ENCODE peak calls at places on chromosomes 16 and 17, in ten cellular contexts. One of them, this sample, is unnamed.

GRCh38 chr17:33012522-33013033 is 20.9 kb downstream of the SPACA3 start:
- DNase-seq in GM06990: no peak
- DNase-seq in uterus: no peak
- DNase-seq in effector memory CD4-positive, alpha-beta T cell: no peak
- DNase-seq in CD4-positive, CD25-positive, alpha-beta regulatory T cell: no peak
- DNase-seq in mammary epithelial cell: peak
- DNase-seq in endodermal cell: peak
- DNase-seq in heart left ventricle: no peak
- DNase-seq in GM12865: no peak
- DNase-seq in adrenal gland: no peak
- DNase-seq in this sample: no peak

GRCh38 chr17:51486091-51486490 is 225.7 kb downstream of the UTP18 start:
- DNase-seq in CD4-positive, CD25-positive, alpha-beta regulatory T cell: no peak
- DNase-seq in GM06990: no peak
- DNase-seq in effector memory CD4-positive, alpha-beta T cell: no peak
- DNase-seq in mammary epithelial cell: no peak
- DNase-seq in heart left ventricle: no peak
- DNase-seq in endodermal cell: no peak
- DNase-seq in adrenal gland: no peak
- DNase-seq in GM12865: no peak
- DNase-seq in uterus: no peak
- DNase-seq in this sample: no peak

GRCh38 chr17:82332669-82333278 is 792 bp downstream of the SECTM1 start:
- DNase-seq in heart left ventricle: peak
- DNase-seq in CD4-positive, CD25-positive, alpha-beta regulatory T cell: peak
- DNase-seq in effector memory CD4-positive, alpha-beta T cell: no peak
- DNase-seq in GM12865: no peak
- DNase-seq in GM06990: no peak
- DNase-seq in adrenal gland: peak
- DNase-seq in uterus: peak
- DNase-seq in mammary epithelial cell: peak
- DNase-seq in endodermal cell: no peak
- DNase-seq in this sample: no peak

GRCh38 chr17:63039899-63040602 is 74.0 kb downstream of the TANC2 start:
- DNase-seq in adrenal gland: no peak
- DNase-seq in endodermal cell: no peak
- DNase-seq in uterus: no peak
- DNase-seq in GM12865: peak
- DNase-seq in effector memory CD4-positive, alpha-beta T cell: no peak
- DNase-seq in GM06990: no peak
- DNase-seq in heart left ventricle: no peak
- DNase-seq in mammary epithelial cell: peak
- DNase-seq in CD4-positive, CD25-positive, alpha-beta regulatory T cell: no peak
- DNase-seq in this sample: no peak

GRCh38 chr17:80117491-80118401 is 16.4 kb downstream of the GAA start:
- DNase-seq in adrenal gland: peak
- DNase-seq in heart left ventricle: no peak
- DNase-seq in effector memory CD4-positive, alpha-beta T cell: no peak
- DNase-seq in GM06990: no peak
- DNase-seq in uterus: no peak
- DNase-seq in CD4-positive, CD25-positive, alpha-beta regulatory T cell: no peak
- DNase-seq in mammary epithelial cell: no peak
- DNase-seq in endodermal cell: peak
- DNase-seq in GM12865: no peak
- DNase-seq in this sample: no peak

GRCh38 chr16:51592535-51592934 is 441.5 kb upstream of the SALL1 start:
- DNase-seq in endodermal cell: no peak
- DNase-seq in mammary epithelial cell: no peak
- DNase-seq in GM12865: no peak
- DNase-seq in heart left ventricle: no peak
- DNase-seq in effector memory CD4-positive, alpha-beta T cell: no peak
- DNase-seq in GM06990: no peak
- DNase-seq in CD4-positive, CD25-positive, alpha-beta regulatory T cell: no peak
- DNase-seq in adrenal gland: no peak
- DNase-seq in uterus: no peak
- DNase-seq in this sample: no peak

GRCh38 chr16:69566437-69567030 is 768 bp downstream of the NFAT5 start:
- DNase-seq in uterus: peak
- DNase-seq in CD4-positive, CD25-positive, alpha-beta regulatory T cell: peak
- DNase-seq in GM12865: peak
- DNase-seq in effector memory CD4-positive, alpha-beta T cell: no peak
- DNase-seq in GM06990: peak
- DNase-seq in mammary epithelial cell: peak
- DNase-seq in adrenal gland: peak
- DNase-seq in endodermal cell: peak
- DNase-seq in heart left ventricle: peak
- DNase-seq in this sample: no peak

GRCh38 chr17:46943511-46944393 is 20.8 kb downstream of the GOSR2 start:
- DNase-seq in heart left ventricle: no peak
- DNase-seq in GM12865: no peak
- DNase-seq in mammary epithelial cell: no peak
- DNase-seq in endodermal cell: peak
- DNase-seq in CD4-positive, CD25-positive, alpha-beta regulatory T cell: no peak
- DNase-seq in adrenal gland: peak
- DNase-seq in effector memory CD4-positive, alpha-beta T cell: no peak
- DNase-seq in uterus: peak
- DNase-seq in GM06990: no peak
- DNase-seq in this sample: no peak

GRCh38 chr17:14308965-14309879 is 8.3 kb downstream of the HS3ST3B1 start:
- DNase-seq in GM06990: peak
- DNase-seq in heart left ventricle: peak
- DNase-seq in mammary epithelial cell: peak
- DNase-seq in endodermal cell: peak
- DNase-seq in GM12865: peak
- DNase-seq in adrenal gland: peak
- DNase-seq in effector memory CD4-positive, alpha-beta T cell: peak
- DNase-seq in CD4-positive, CD25-positive, alpha-beta regulatory T cell: peak
- DNase-seq in uterus: peak
- DNase-seq in this sample: peak

GRCh38 chr17:14310584-14310983 is 9.7 kb downstream of the HS3ST3B1 start:
- DNase-seq in GM06990: no peak
- DNase-seq in effector memory CD4-positive, alpha-beta T cell: no peak
- DNase-seq in adrenal gland: peak
- DNase-seq in heart left ventricle: no peak
- DNase-seq in mammary epithelial cell: peak
- DNase-seq in GM12865: no peak
- DNase-seq in endodermal cell: no peak
- DNase-seq in uterus: no peak
- DNase-seq in CD4-positive, CD25-positive, alpha-beta regulatory T cell: no peak
- DNase-seq in this sample: no peak

GRCh38 chr17:14310101-14310500 is 9.2 kb downstream of the HS3ST3B1 start:
- DNase-seq in adrenal gland: no peak
- DNase-seq in mammary epithelial cell: no peak
- DNase-seq in heart left ventricle: no peak
- DNase-seq in effector memory CD4-positive, alpha-beta T cell: no peak
- DNase-seq in CD4-positive, CD25-positive, alpha-beta regulatory T cell: no peak
- DNase-seq in endodermal cell: peak
- DNase-seq in GM06990: no peak
- DNase-seq in uterus: no peak
- DNase-seq in GM12865: no peak
- DNase-seq in this sample: no peak

GRCh38 chr17:14307560-14308024 is 6.7 kb downstream of the HS3ST3B1 start:
- DNase-seq in CD4-positive, CD25-positive, alpha-beta regulatory T cell: peak
- DNase-seq in mammary epithelial cell: peak
- DNase-seq in uterus: no peak
- DNase-seq in GM12865: no peak
- DNase-seq in effector memory CD4-positive, alpha-beta T cell: no peak
- DNase-seq in heart left ventricle: no peak
- DNase-seq in GM06990: no peak
- DNase-seq in endodermal cell: no peak
- DNase-seq in adrenal gland: no peak
- DNase-seq in this sample: no peak

DNA sequence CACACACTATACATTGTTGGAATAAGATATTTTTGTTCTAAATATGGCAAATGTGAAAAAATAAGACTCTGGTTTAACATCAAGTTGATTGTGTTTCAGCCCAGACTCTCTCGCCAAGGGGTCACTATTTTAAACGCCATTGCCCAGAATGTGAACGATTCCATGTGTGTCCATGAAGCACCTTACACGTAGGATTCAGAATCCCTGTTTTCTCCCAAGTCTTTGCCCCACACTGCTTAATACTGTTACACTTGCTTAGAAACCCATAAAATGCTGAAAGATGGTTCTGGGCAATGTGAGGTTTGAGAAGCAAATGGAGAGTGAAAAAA is 7.7 kb downstream of the HS3ST3B1 start:
- DNase-seq in adrenal gland: no peak
- DNase-seq in uterus: no peak
- DNase-seq in CD4-positive, CD25-positive, alpha-beta regulatory T cell: no peak
- DNase-seq in endodermal cell: no peak
- DNase-seq in heart left ventricle: no peak
- DNase-seq in GM12865: no peak
- DNase-seq in GM06990: no peak
- DNase-seq in mammary epithelial cell: no peak
- DNase-seq in effector memory CD4-positive, alpha-beta T cell: no peak
- DNase-seq in this sample: no peak
- H3K4me3 ChIP-seq in adrenal gland: no peak
- H3K4me3 ChIP-seq in uterus: no peak
- H3K4me3 ChIP-seq in CD4-positive, CD25-positive, alpha-beta regulatory T cell: peak
- H3K4me3 ChIP-seq in endodermal cell: peak
- H3K4me3 ChIP-seq in heart left ventricle: peak
- H3K4me3 ChIP-seq in GM12865: no peak
- H3K4me3 ChIP-seq in GM06990: no peak
- H3K4me3 ChIP-seq in mammary epithelial cell: peak
- H3K4me3 ChIP-seq in effector memory CD4-positive, alpha-beta T cell: peak
- H3K4me3 ChIP-seq in this sample: peak

GRCh38 chr16:29818082-29818481 is 2.1 kb downstream of the PAGR1 start:
- DNase-seq in GM06990: no peak
- DNase-seq in mammary epithelial cell: no peak
- DNase-seq in effector memory CD4-positive, alpha-beta T cell: no peak
- DNase-seq in CD4-positive, CD25-positive, alpha-beta regulatory T cell: no peak
- DNase-seq in heart left ventricle: no peak
- DNase-seq in adrenal gland: no peak
- DNase-seq in GM12865: no peak
- DNase-seq in uterus: no peak
- DNase-seq in endodermal cell: no peak
- DNase-seq in this sample: no peak
- H3K4me3 ChIP-seq in GM06990: no peak
- H3K4me3 ChIP-seq in mammary epithelial cell: no peak
- H3K4me3 ChIP-seq in effector memory CD4-positive, alpha-beta T cell: no peak
- H3K4me3 ChIP-seq in CD4-positive, CD25-positive, alpha-beta regulatory T cell: peak
- H3K4me3 ChIP-seq in heart left ventricle: no peak
- H3K4me3 ChIP-seq in adrenal gland: no peak
- H3K4me3 ChIP-seq in GM12865: no peak
- H3K4me3 ChIP-seq in uterus: no peak
- H3K4me3 ChIP-seq in endodermal cell: peak
- H3K4me3 ChIP-seq in this sample: no peak

GRCh38 chr16:50059669-50060068 is 6.1 kb upstream of the HEATR3 start:
- DNase-seq in uterus: no peak
- DNase-seq in endodermal cell: no peak
- DNase-seq in effector memory CD4-positive, alpha-beta T cell: no peak
- DNase-seq in mammary epithelial cell: no peak
- DNase-seq in adrenal gland: no peak
- DNase-seq in GM06990: no peak
- DNase-seq in GM12865: no peak
- DNase-seq in CD4-positive, CD25-positive, alpha-beta regulatory T cell: no peak
- DNase-seq in heart left ventricle: no peak
- DNase-seq in this sample: no peak
- H3K4me3 ChIP-seq in uterus: no peak
- H3K4me3 ChIP-seq in endodermal cell: no peak
- H3K4me3 ChIP-seq in effector memory CD4-positive, alpha-beta T cell: no peak
- H3K4me3 ChIP-seq in mammary epithelial cell: no peak
- H3K4me3 ChIP-seq in adrenal gland: no peak
- H3K4me3 ChIP-seq in GM06990: no peak
- H3K4me3 ChIP-seq in GM12865: no peak
- H3K4me3 ChIP-seq in CD4-positive, CD25-positive, alpha-beta regulatory T cell: no peak
- H3K4me3 ChIP-seq in heart left ventricle: no peak
- H3K4me3 ChIP-seq in this sample: no peak

GRCh38 chr16:360698-361336 is 8.3 kb upstream of the AXIN1 start:
- DNase-seq in GM06990: peak
- DNase-seq in mammary epithelial cell: no peak
- DNase-seq in effector memory CD4-positive, alpha-beta T cell: no peak
- DNase-seq in adrenal gland: no peak
- DNase-seq in heart left ventricle: no peak
- DNase-seq in GM12865: no peak
- DNase-seq in endodermal cell: no peak
- DNase-seq in uterus: no peak
- DNase-seq in CD4-positive, CD25-positive, alpha-beta regulatory T cell: no peak
- DNase-seq in this sample: no peak

GRCh38 chr16:359871-360697 is 7.6 kb upstream of the AXIN1 start:
- DNase-seq in mammary epithelial cell: no peak
- DNase-seq in CD4-positive, CD25-positive, alpha-beta regulatory T cell: no peak
- DNase-seq in endodermal cell: no peak
- DNase-seq in GM12865: no peak
- DNase-seq in adrenal gland: no peak
- DNase-seq in heart left ventricle: no peak
- DNase-seq in effector memory CD4-positive, alpha-beta T cell: no peak
- DNase-seq in uterus: no peak
- DNase-seq in GM06990: peak
- DNase-seq in this sample: no peak

GRCh38 chr16:363110-364090 is 6.9 kb downstream of the MRPL28 start:
- DNase-seq in uterus: no peak
- DNase-seq in effector memory CD4-positive, alpha-beta T cell: no peak
- DNase-seq in CD4-positive, CD25-positive, alpha-beta regulatory T cell: no peak
- DNase-seq in heart left ventricle: no peak
- DNase-seq in adrenal gland: no peak
- DNase-seq in GM12865: no peak
- DNase-seq in GM06990: no peak
- DNase-seq in mammary epithelial cell: no peak
- DNase-seq in endodermal cell: no peak
- DNase-seq in this sample: no peak

GRCh38 chr16:361341-361871 is 8.9 kb upstream of the AXIN1 start:
- DNase-seq in endodermal cell: peak
- DNase-seq in uterus: no peak
- DNase-seq in CD4-positive, CD25-positive, alpha-beta regulatory T cell: no peak
- DNase-seq in GM12865: no peak
- DNase-seq in heart left ventricle: no peak
- DNase-seq in GM06990: peak
- DNase-seq in adrenal gland: no peak
- DNase-seq in mammary epithelial cell: no peak
- DNase-seq in effector memory CD4-positive, alpha-beta T cell: no peak
- DNase-seq in this sample: no peak

DNA sequence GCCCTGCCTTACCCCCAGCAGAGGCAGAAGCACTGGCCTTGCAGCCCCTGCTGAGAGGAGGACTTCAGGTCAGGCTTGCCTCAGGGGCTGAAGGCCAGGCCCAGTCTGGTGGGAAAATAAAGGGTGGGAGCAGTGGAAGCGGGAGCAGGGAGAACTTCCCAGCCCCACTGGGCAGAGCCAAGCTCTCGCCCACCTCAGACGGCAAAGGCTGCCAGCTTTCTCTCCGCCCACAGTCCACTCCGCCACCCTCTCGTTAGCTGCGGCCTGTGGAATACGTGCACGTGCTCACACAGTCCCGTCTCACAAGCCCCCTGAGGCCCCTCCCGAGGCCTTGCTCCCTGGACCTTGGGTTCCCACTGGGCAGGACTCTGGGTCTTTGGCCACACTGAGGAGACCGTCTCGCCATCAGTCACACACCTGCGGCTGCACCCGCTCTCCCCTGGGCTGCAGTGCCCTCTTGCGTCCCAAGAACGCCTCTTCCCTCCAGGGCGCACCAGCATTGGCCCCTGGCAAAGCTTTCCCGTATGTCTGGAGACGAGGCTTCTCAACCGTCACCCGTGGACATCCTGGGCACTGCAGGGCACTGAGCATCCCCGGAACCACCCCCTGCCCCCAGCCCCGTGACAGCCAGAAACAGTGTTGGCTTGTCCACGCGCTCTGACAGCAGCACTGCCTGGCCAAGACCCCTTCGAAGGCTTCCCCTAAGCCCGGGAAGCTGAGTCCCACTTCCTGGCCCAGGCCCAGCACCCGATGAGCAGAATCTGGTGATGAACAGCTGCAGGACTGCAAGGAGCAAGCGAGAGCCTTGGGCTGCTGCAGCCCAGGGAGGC is 8.3 kb downstream of the MRPL28 start:
- DNase-seq in uterus: peak
- DNase-seq in endodermal cell: peak
- DNase-seq in adrenal gland: peak
- DNase-seq in mammary epithelial cell: peak
- DNase-seq in heart left ventricle: peak
- DNase-seq in GM12865: peak
- DNase-seq in GM06990: peak
- DNase-seq in effector memory CD4-positive, alpha-beta T cell: peak
- DNase-seq in CD4-positive, CD25-positive, alpha-beta regulatory T cell: peak
- DNase-seq in this sample: peak
- H3K4me3 ChIP-seq in uterus: no peak
- H3K4me3 ChIP-seq in endodermal cell: no peak
- H3K4me3 ChIP-seq in adrenal gland: no peak
- H3K4me3 ChIP-seq in mammary epithelial cell: no peak
- H3K4me3 ChIP-seq in heart left ventricle: no peak
- H3K4me3 ChIP-seq in GM12865: no peak
- H3K4me3 ChIP-seq in GM06990: no peak
- H3K4me3 ChIP-seq in effector memory CD4-positive, alpha-beta T cell: no peak
- H3K4me3 ChIP-seq in CD4-positive, CD25-positive, alpha-beta regulatory T cell: no peak
- H3K4me3 ChIP-seq in this sample: no peak